ENCODE peak calls at places on chromosomes 6 and 20, in seven cellular contexts. B is foreskin keratinocyte, G is endothelial cell, K is BE2C, A is body of pancreas, H is H9, Q is cardiac fibroblast. O is an unnamed sample.

GRCh38 chr20:35145141-35145564 is 2.0 kb downstream of the EDEM2 start:
- DNase-seq in B (peak; percentile 19), G (peak; percentile 14), K (no peak), A (no peak), H (no peak), Q (peak; percentile 80), O (peak; percentile 66)

GRCh38 chr6:31888281-31889258 is 8.9 kb downstream of the EHMT2 start:
- DNase-seq in B (no peak), G (peak; percentile 57), K (peak; percentile 60), A (peak; percentile 31), H (peak; percentile 52), Q (peak; percentile 19), O (peak; percentile 78)

GRCh38 chr6:13577926-13578325 is 3.5 kb downstream of the SIRT5 start:
- DNase-seq in B (no peak), G (no peak), K (no peak), A (no peak), H (no peak), Q (no peak), O (no peak)

GRCh38 chr20:38863024-38863851 is 57.7 kb downstream of the PPP1R16B start:
- DNase-seq in B (no peak), G (no peak), K (no peak), A (no peak), H (no peak), Q (no peak), O (no peak)

GRCh38 chr20:361562-361961 is 14.7 kb downstream of the NRSN2 start:
- DNase-seq in B (no peak), G (no peak), K (no peak), A (no peak), H (no peak), Q (no peak), O (no peak)

GRCh38 chr20:45781391-45781931 is 10.2 kb downstream of the WFDC3 start:
- DNase-seq in B (peak; percentile 91), G (no peak), K (no peak), A (peak; percentile 44), H (no peak), Q (peak; percentile 88), O (no peak)

GRCh38 chr6:79377830-79378460 is 143.5 kb upstream of the HMGN3 start:
- DNase-seq in B (no peak), G (no peak), K (no peak), A (no peak), H (no peak), Q (peak; percentile 61), O (peak; percentile 29)

GRCh38 chr6:69179681-69180080 is 544.6 kb downstream of the ADGRB3 start:
- DNase-seq in B (peak; percentile 1), G (no peak), K (peak; percentile 28), A (no peak), H (peak; percentile 43), Q (no peak), O (no peak)

GRCh38 chr20:62860391-62860923 is 1.2 kb downstream of the TCFL5 start:
- DNase-seq in B (no peak), G (no peak), K (no peak), A (no peak), H (no peak), Q (peak; percentile 56), O (peak; percentile 35)

GRCh38 chr20:17610566-17611289 is 40.9 kb downstream of the DSTN start:
- DNase-seq in B (no peak), G (no peak), K (no peak), A (peak; percentile 63), H (peak; percentile 28), Q (no peak), O (no peak)

GRCh38 chr6:101393291-101394251 is at the start of gene GRIK2:
- DNase-seq in B (no peak), G (peak; percentile 71), K (peak; percentile 82), A (peak; percentile 73), H (peak; percentile 75), Q (peak; percentile 29), O (peak; percentile 76)

GRCh38 chr6:7781240-7781639 is 55.3 kb downstream of the BMP6 start:
- DNase-seq in B (no peak), G (no peak), K (no peak), A (no peak), H (no peak), Q (no peak), O (no peak)

GRCh38 chr20:59268827-59269226 is 31.6 kb upstream of the EDN3 start:
- DNase-seq in B (no peak), G (no peak), K (no peak), A (no peak), H (peak; percentile 55), Q (no peak), O (no peak)

GRCh38 chr20:59749293-59749680 is 144.9 kb downstream of the PHACTR3 start:
- DNase-seq in B (no peak), G (no peak), K (no peak), A (no peak), H (no peak), Q (peak; percentile 24), O (no peak)

GRCh38 chr20:62427172-62428007 is at the start of gene RBBP8NL:
- DNase-seq in B (peak; percentile 74), G (no peak), K (no peak), A (peak; percentile 97), H (peak; percentile 93), Q (no peak), O (peak; percentile 99)

GRCh38 chr6:69880570-69880969 is 14.2 kb downstream of the COL19A1 start:
- DNase-seq in B (no peak), G (no peak), K (no peak), A (no peak), H (no peak), Q (no peak), O (no peak)

GRCh38 chr6:29751480-29751879 is 28.2 kb downstream of the HLA-F start:
- DNase-seq in B (no peak), G (no peak), K (no peak), A (no peak), H (no peak), Q (no peak), O (no peak)
- TF ChIP-seq CTCF in B (no peak), G (no peak), K (no peak), A (no peak), H (no peak), Q (no peak), O (no peak)

GRCh38 chr6:37081042-37081607 is 75.7 kb downstream of the FGD2 start:
- DNase-seq in B (no peak), G (no peak), K (no peak), A (no peak), H (no peak), Q (no peak), O (no peak)

GRCh38 chr6:37082390-37082789 is 76.9 kb downstream of the FGD2 start:
- DNase-seq in B (no peak), G (no peak), K (no peak), A (no peak), H (no peak), Q (no peak), O (no peak)

GRCh38 chr6:37074053-37074827 is 68.8 kb downstream of the FGD2 start:
- DNase-seq in B (no peak), G (no peak), K (peak; percentile 40), A (peak; percentile 31), H (no peak), Q (peak; percentile 91), O (no peak)

GRCh38 chr6:37078814-37079213 is 73.4 kb downstream of the FGD2 start:
- DNase-seq in B (no peak), G (no peak), K (no peak), A (no peak), H (no peak), Q (no peak), O (no peak)

GRCh38 chr6:37077459-37078296 is 72.2 kb downstream of the FGD2 start:
- DNase-seq in B (no peak), G (no peak), K (peak; percentile 85), A (peak; percentile 41), H (peak; percentile 80), Q (peak; percentile 97), O (no peak)
- TF ChIP-seq CTCF in B (no peak), G (no peak), K (no peak), A (no peak), H (no peak), Q (no peak), O (no peak)

GRCh38 chr6:75372884-75373283 is 88.3 kb upstream of the TMEM30A start:
- DNase-seq in B (no peak), G (no peak), K (no peak), A (no peak), H (no peak), Q (no peak), O (no peak)

GRCh38 chr6:75363304-75363703 is 78.7 kb upstream of the TMEM30A start:
- DNase-seq in B (no peak), G (no peak), K (no peak), A (no peak), H (no peak), Q (no peak), O (no peak)

GRCh38 chr6:75368864-75369402 is 84.3 kb upstream of the TMEM30A start:
- DNase-seq in B (no peak), G (no peak), K (no peak), A (no peak), H (no peak), Q (no peak), O (no peak)

GRCh38 chr6:75368151-75368779 is 83.7 kb upstream of the TMEM30A start:
- DNase-seq in B (no peak), G (peak; percentile 58), K (peak; percentile 39), A (peak; percentile 67), H (peak; percentile 76), Q (peak; percentile 36), O (peak; percentile 77)
- TF ChIP-seq CTCF in B (peak; percentile 71), G (no peak), K (peak; percentile 59), A (peak; percentile 64), H (peak; percentile 89), Q (peak; percentile 50), O (peak; percentile 79)

GRCh38 chr6:38187285-38187684 is 367.8 kb downstream of the ZFAND3 start:
- DNase-seq in B (no peak), G (no peak), K (no peak), A (no peak), H (peak; percentile 41), Q (no peak), O (no peak)
- TF ChIP-seq CTCF in B (no peak), G (no peak), K (peak; percentile 11), A (no peak), H (peak; percentile 34), Q (no peak), O (no peak)

O was measured in Calu3.